ENCODE peak calls at places on chromosome 13, in five cellular contexts. L, N, Y, P and S are unnamed samples.

GRCh38 chr13:25738342-25738771 is 313.5 kb downstream of the SHISA2 start:
- DNase-seq in L (no peak), N (no peak), Y (no peak), P (no peak), S (no peak)

GRCh38 chr13:23466144-23467002 is 32.9 kb upstream of the SACS start:
- DNase-seq in L (peak), N (peak), Y (peak), P (peak), S (peak)

GRCh38 chr13:56755181-56755580 is 385.5 kb upstream of the PRR20A start:
- DNase-seq in L (peak), N (peak), Y (no peak), P (no peak), S (no peak)

GRCh38 chr13:93765811-93766210 is 539.2 kb downstream of the GPC6 start:
- DNase-seq in L (no peak), N (no peak), Y (no peak), P (no peak), S (no peak)

GRCh38 chr13:34265016-34265692 is 447.2 kb downstream of the RFC3 start:
- DNase-seq in L (no peak), N (no peak), Y (no peak), P (no peak), S (no peak)

GRCh38 chr13:29852464-29853054 is 2.1 kb upstream of the UBL3 start:
- DNase-seq in L (no peak), N (no peak), Y (no peak), P (no peak), S (no peak)

GRCh38 chr13:43441916-43442315 is 344.9 kb downstream of the ENOX1 start:
- DNase-seq in L (no peak), N (no peak), Y (no peak), P (no peak), S (no peak)

GRCh38 chr13:23505007-23505406 is 65.2 kb upstream of the TNFRSF19 start:
- DNase-seq in L (no peak), N (no peak), Y (peak), P (no peak), S (peak)

GRCh38 chr13:87941244-87941643 is 270.1 kb downstream of the SLITRK5 start:
- DNase-seq in L (no peak), N (no peak), Y (no peak), P (no peak), S (no peak)

GRCh38 chr13:69199664-69200063 is 908.0 kb upstream of the ATXN8OS start:
- DNase-seq in L (no peak), N (peak), Y (no peak), P (no peak), S (no peak)
- H3K4me3 ChIP-seq in L (no peak), N (no peak), Y (no peak), P (no peak), S (no peak)

GRCh38 chr13:61423879-61424278 is 8.2 kb upstream of the PCDH20 start:
- DNase-seq in L (no peak), N (no peak), Y (no peak), P (no peak), S (no peak)
- H3K27ac ChIP-seq in L (no peak), N (no peak), Y (no peak), P (no peak), S (no peak)

GRCh38 chr13:76992548-76993001 is 694 bp downstream of the CLN5 start:
- DNase-seq in L (peak), N (peak), Y (no peak), P (no peak), S (peak)

GRCh38 chr13:76993021-76993420 is 1.1 kb downstream of the CLN5 start:
- DNase-seq in L (no peak), N (no peak), Y (no peak), P (no peak), S (no peak)

GRCh38 chr13:76993473-76993872 is 1.6 kb downstream of the CLN5 start:
- DNase-seq in L (no peak), N (no peak), Y (no peak), P (no peak), S (no peak)

GRCh38 chr13:76991796-76992547 is at the start of gene CLN5:
- DNase-seq in L (peak), N (peak), Y (peak), P (peak), S (peak)

GRCh38 chr13:76991432-76991795 is 467 bp upstream of the CLN5 start:
- DNase-seq in L (no peak), N (peak), Y (peak), P (peak), S (peak)
- H3K4me3 ChIP-seq in L (peak), N (peak), Y (peak), P (peak), S (peak)

GRCh38 chr13:39415403-39415802 is 187.6 kb downstream of the LHFPL6 start:
- DNase-seq in L (peak), N (peak), Y (peak), P (no peak), S (peak)
- H3K27ac ChIP-seq in L (no peak), N (no peak), Y (peak), P (no peak), S (peak)

GRCh38 chr13:72500851-72501250 is 226.6 kb downstream of the MZT1 start:
- DNase-seq in L (no peak), N (no peak), Y (no peak), P (no peak), S (no peak)
- H3K4me3 ChIP-seq in L (no peak), N (no peak), Y (no peak), P (no peak), S (no peak)